ENCODE peak calls at places on chromosomes 12 and 14, in four cellular contexts. K is heart right ventricle, C is adrenal gland, I is endothelial cell of umbilical vein. M is an unnamed sample.

GRCh38 chr14:21042918-21043317 is 756 bp downstream of the RNASE7 start:
- DNase-seq in K (no peak), C (peak; percentile 65), I (no peak), M (no peak)

GRCh38 chr14:61438497-61438859 is 117.1 kb downstream of the PRKCH start:
- DNase-seq in K (no peak), C (no peak), I (no peak), M (no peak)

GRCh38 chr12:11805680-11806079 is 156.2 kb downstream of the ETV6 start:
- DNase-seq in K (no peak), C (no peak), I (no peak), M (no peak)

GRCh38 chr12:110531741-110532333 is 29.7 kb downstream of the RAD9B start:
- DNase-seq in K (no peak), C (no peak), I (no peak), M (no peak)

GRCh38 chr12:8847435-8847834 is 25.0 kb downstream of the A2ML1 start:
- DNase-seq in K (no peak), C (no peak), I (no peak), M (no peak)

GRCh38 chr14:50000215-50001145 is 107.6 kb downstream of the ARF6 start:
- DNase-seq in K (peak; percentile 54), C (peak; percentile 47), I (peak; percentile 67), M (peak; percentile 59)

GRCh38 chr14:80483331-80483730 is 272.0 kb upstream of the DIO2 start:
- DNase-seq in K (no peak), C (no peak), I (no peak), M (no peak)

GRCh38 chr12:3458041-3458440 is 33.0 kb upstream of the PRMT8 start:
- DNase-seq in K (no peak), C (no peak), I (no peak), M (no peak)

GRCh38 chr12:591571-592505 is 71.4 kb downstream of the NINJ2 start:
- DNase-seq in K (peak; percentile 89), C (peak; percentile 91), I (no peak), M (no peak)

GRCh38 chr12:1332327-1332726 is 262.1 kb downstream of the FBXL14 start:
- DNase-seq in K (no peak), C (no peak), I (no peak), M (no peak)

GRCh38 chr14:59377991-59378720 is 87.0 kb downstream of the GPR135 start:
- DNase-seq in K (no peak), C (no peak), I (no peak), M (no peak)

GRCh38 chr12:90287585-90287984 is 578.9 kb upstream of the ATP2B1 start:
- DNase-seq in K (no peak), C (no peak), I (peak; percentile 8), M (no peak)

GRCh38 chr12:39587247-39587646 is 32.4 kb downstream of the ABCD2 start:
- DNase-seq in K (no peak), C (peak; percentile 2), I (no peak), M (no peak)

GRCh38 chr12:4156317-4156716 is 117.2 kb upstream of the CCND2 start:
- DNase-seq in K (no peak), C (no peak), I (no peak), M (no peak)

GRCh38 chr14:51398898-51399297 is 158.9 kb downstream of the TMX1 start:
- DNase-seq in K (no peak), C (no peak), I (peak; percentile 72), M (no peak)

GRCh38 chr12:40331886-40332285 is 107.1 kb downstream of the LRRK2 start:
- DNase-seq in K (no peak), C (no peak), I (no peak), M (no peak)

GRCh38 chr12:80681287-80681686 is 26.1 kb upstream of the MYF6 start:
- DNase-seq in K (no peak), C (no peak), I (no peak), M (no peak)

GRCh38 chr14:77186911-77187648 is 5.5 kb downstream of the TMEM63C start:
- DNase-seq in K (no peak), C (peak; percentile 84), I (no peak), M (peak; percentile 46)

GRCh38 chr14:99075061-99075460 is 196.9 kb downstream of the BCL11B start:
- DNase-seq in K (no peak), C (no peak), I (no peak), M (no peak)

GRCh38 chr12:57810450-57810849 is 8.1 kb downstream of the AVIL start:
- DNase-seq in K (no peak), C (peak; percentile 48), I (no peak), M (no peak)

GRCh38 chr12:3882896-3883564 is 9.8 kb upstream of the PARP11 start:
- DNase-seq in K (no peak), C (no peak), I (peak; percentile 8), M (peak; percentile 63)

GRCh38 chr14:105857816-105858675 is 331.7 kb downstream of the TMEM121 start:
- DNase-seq in K (no peak), C (no peak), I (no peak), M (no peak)

GRCh38 chr12:101995684-101996083 is 66.1 kb downstream of the WASHC3 start:
- DNase-seq in K (no peak), C (no peak), I (no peak), M (no peak)

GRCh38 chr12:95908573-95908972 is 33.8 kb downstream of the CCDC38 start:
- DNase-seq in K (no peak), C (no peak), I (peak; percentile 40), M (no peak)

GRCh38 chr12:116773276-116773731 is 35.2 kb downstream of the RNFT2 start:
- DNase-seq in K (no peak), C (no peak), I (peak; percentile 87), M (peak; percentile 63)

GRCh38 chr12:752673-753400 is 458 bp downstream of the WNK1 start:
- DNase-seq in K (peak; percentile 67), C (peak; percentile 67), I (peak; percentile 58), M (peak; percentile 83)

GRCh38 chr14:75804570-75805275 is 143.7 kb downstream of the TTLL5 start:
- DNase-seq in K (no peak), C (no peak), I (no peak), M (no peak)

GRCh38 chr14:105171004-105171673 is 2.6 kb upstream of the JAG2 start:
- DNase-seq in K (no peak), C (no peak), I (no peak), M (no peak)

GRCh38 chr12:27688671-27689070 is 7.6 kb upstream of the REP15 start:
- DNase-seq in K (no peak), C (no peak), I (no peak), M (no peak)

GRCh38 chr12:116210762-116211161 is 66.7 kb downstream of the MED13L start:
- DNase-seq in K (no peak), C (no peak), I (no peak), M (no peak)

GRCh38 chr12:45388545-45388944 is 172.7 kb downstream of the ANO6 start:
- DNase-seq in K (no peak), C (peak; percentile 46), I (peak; percentile 58), M (peak; percentile 50)

GRCh38 chr12:64137117-64137516 is 85.0 kb downstream of the KICS2 start:
- DNase-seq in K (no peak), C (no peak), I (no peak), M (no peak)

DNA sequence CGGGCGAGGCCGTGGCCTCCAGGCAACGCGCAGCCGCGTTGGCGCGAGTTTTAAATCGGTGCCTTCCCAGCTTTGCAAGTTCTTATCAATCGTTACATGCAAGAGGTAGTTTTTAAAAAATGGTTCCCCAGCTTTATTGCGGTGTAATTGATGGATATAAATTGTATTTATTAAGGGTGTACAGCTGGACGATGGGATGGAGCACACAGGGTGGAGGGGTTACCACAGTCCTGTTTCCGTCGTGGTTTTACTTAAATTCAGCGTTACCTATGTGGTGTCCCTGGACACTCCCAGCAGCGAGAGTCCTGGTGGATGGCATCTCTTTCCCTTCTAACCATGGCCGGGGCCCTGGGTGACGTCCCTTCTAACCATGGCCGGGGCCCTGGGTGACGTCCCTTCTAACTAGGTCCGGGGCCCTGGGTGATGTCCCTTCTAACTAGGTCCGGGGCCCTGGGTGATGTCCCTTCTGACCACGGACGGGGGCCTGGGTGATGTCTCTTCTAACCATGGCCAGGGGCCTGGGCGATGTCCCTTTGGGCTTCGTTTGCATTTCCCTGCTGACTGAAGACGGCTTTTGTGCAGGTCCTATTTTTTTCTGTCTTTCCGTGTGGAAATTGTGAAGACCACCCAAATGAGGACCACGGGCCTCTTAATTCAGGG is 97.9 kb downstream of the TNFAIP2 start:
- DNase-seq in K (no peak), C (peak; percentile 33), I (no peak), M (peak; percentile 56)
- H3K4me3 ChIP-seq in K (peak overlapping the region; percentile 38), C (no peak overlapping the region), I (no peak overlapping the region), M (peak overlapping the region; percentile 41)

GRCh38 chr12:6200266-6201198 is at the start of gene CD9:
- DNase-seq in K (peak; percentile 75), C (peak; percentile 78), I (peak; percentile 56), M (peak; percentile 97)

GRCh38 chr12:6201199-6201608 is 1.0 kb downstream of the CD9 start:
- DNase-seq in K (no peak), C (peak; percentile 62), I (no peak), M (peak; percentile 80)

GRCh38 chr12:6202331-6202730 is 2.1 kb downstream of the CD9 start:
- DNase-seq in K (no peak), C (no peak), I (no peak), M (no peak)

GRCh38 chr12:6202846-6203245 is 2.6 kb downstream of the CD9 start:
- DNase-seq in K (no peak), C (no peak), I (no peak), M (no peak)

DNA sequence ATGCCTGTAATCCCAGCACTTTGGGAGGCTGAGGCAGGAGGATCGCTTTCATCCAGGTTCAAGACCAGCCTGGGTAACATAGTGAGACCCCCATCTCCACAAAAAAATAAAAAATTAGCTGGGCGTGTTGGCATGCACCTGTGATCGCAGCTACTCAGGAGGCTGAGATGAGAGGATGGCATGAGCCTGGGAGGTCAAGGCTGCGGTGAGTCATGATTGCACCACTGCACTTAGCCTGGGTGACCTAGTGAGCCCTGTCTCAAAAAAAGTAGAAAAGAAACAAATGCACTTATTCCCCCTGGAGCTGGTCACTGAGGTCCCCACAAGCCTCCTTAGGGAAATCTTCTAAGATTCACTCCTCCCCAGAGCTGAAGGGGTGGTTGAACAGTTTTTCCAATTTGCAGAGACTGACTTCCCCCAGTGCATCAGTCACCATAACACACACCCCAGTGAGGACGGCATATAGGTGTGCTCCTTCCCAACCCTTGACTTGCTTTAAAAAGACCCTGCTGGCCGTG is 1.6 kb downstream of the CD9 start:
- DNase-seq in K (no peak), C (peak; percentile 67), I (no peak), M (no peak)
- H3K36me3 ChIP-seq in K (no peaks in the 10 kb centered on the region), C (no peaks in the 10 kb centered on the region), I (no peaks in the 10 kb centered on the region), M (no peaks in the 10 kb centered on the region)

GRCh38 chr12:112905451-112906089 is 1.2 kb upstream of the OAS1 start:
- DNase-seq in K (no peak), C (peak; percentile 39), I (peak; percentile 15), M (no peak)
- H3K27me3 ChIP-seq in K (no peaks in the 10 kb centered on the region), C (no peaks in the 10 kb centered on the region), I (no peaks in the 10 kb centered on the region), M (no peaks in the 10 kb centered on the region)

DNA sequence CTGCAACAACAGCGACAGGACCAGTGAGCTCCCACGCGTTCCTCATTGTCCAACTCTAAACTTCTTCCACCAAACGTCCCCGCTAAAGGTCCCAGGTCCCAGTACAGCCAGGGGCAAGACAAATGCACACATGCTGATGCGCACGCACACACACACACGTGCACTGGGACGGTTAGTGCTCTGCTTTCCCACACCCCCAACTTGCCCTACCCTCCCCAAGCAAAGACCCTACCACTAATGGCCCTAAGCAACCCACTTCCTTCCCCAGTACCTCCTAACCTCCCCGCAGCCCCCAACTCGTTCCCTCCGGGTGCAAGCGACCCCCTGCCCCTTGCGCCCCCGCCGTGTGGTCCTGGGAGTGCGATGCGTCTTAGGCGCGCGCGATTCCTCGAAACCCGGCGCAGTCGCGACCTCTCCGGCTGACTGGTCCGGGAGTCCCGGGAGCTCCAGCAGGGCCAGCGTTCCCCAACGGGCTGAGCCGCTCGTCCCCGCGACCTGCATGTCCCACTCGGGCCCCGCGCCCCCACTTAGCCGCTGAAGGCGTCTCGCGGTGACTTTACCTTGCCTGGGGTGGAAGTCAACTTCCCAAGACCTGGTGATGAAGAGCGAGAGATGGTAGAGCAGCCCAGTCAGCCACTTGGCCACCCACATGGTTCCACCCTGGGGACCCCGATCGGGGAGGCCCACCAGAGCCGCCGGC is 582 bp downstream of the ADAMTS20 start:
- DNase-seq in K (no peak), C (no peak), I (no peak), M (peak; percentile 60)
- H3K4me3 ChIP-seq in K (no peak overlapping the region), C (no peak overlapping the region), I (no peak overlapping the region), M (peak overlapping the region; percentile 57)

M was measured in H7.